ENCODE peak calls at places on chromosomes 4 and X, in nine cellular contexts. E is PC-3, V is uterus, G is IMR-90, Q is hepatocyte, L is ascending aorta, K is right cardiac atrium, S is left lung, R is breast epithelium. U is an unnamed sample.

GRCh38 chr4:3313556-3314228 is 20.9 kb downstream of the RGS12 start:
- DNase-seq in E (no peak), V (no peak), G (no peak), Q (no peak), L (no peak), K (peak; percentile 35), S (no peak), R (no peak), U (peak; percentile 48)

GRCh38 chrX:18617351-18617750 is 54.6 kb downstream of the RS1 start:
- DNase-seq in E (peak; percentile 89), V (no peak), G (peak; percentile 76), Q (peak; percentile 65), L (no peak), K (no peak), S (no peak), R (no peak), U (no peak)

GRCh38 chr4:77170926-77171325 is 13.9 kb downstream of the CCNG2 start:
- DNase-seq in E (no peak), V (no peak), G (no peak), Q (no peak), L (no peak), K (no peak), S (no peak), R (no peak), U (no peak)

GRCh38 chrX:28498658-28499057 is 88.6 kb upstream of the IL1RAPL1 start:
- DNase-seq in E (peak; percentile 45), V (no peak), G (peak; percentile 47), Q (peak; percentile 7), L (no peak), K (no peak), S (no peak), R (no peak), U (no peak)

GRCh38 chr4:36348403-36348938 is 67.1 kb downstream of the DTHD1 start:
- DNase-seq in E (no peak), V (no peak), G (no peak), Q (peak; percentile 21), L (no peak), K (no peak), S (no peak), R (no peak), U (no peak)

GRCh38 chr4:112168719-112169500 is 23.7 kb downstream of the FAM241A start:
- DNase-seq in E (no peak), V (no peak), G (no peak), Q (no peak), L (no peak), K (no peak), S (no peak), R (no peak), U (no peak)

GRCh38 chrX:109629310-109629709 is 4.3 kb upstream of the KCNE5 start:
- DNase-seq in E (no peak), V (no peak), G (no peak), Q (peak; percentile 19), L (no peak), K (no peak), S (no peak), R (no peak), U (no peak)

GRCh38 chrX:147550217-147550616 is 361.5 kb upstream of the FMR1 start:
- DNase-seq in E (peak; percentile 11), V (no peak), G (no peak), Q (peak; percentile 36), L (no peak), K (no peak), S (no peak), R (no peak), U (no peak)

GRCh38 chr4:169443748-169444147 is 168.6 kb downstream of the NEK1 start:
- DNase-seq in E (no peak), V (no peak), G (no peak), Q (no peak), L (no peak), K (no peak), S (no peak), R (no peak), U (no peak)

GRCh38 chr4:76993787-76994641 is 44.5 kb downstream of the SEPTIN11 start:
- DNase-seq in E (no peak), V (no peak), G (no peak), Q (no peak), L (no peak), K (no peak), S (no peak), R (no peak), U (no peak)

GRCh38 chr4:37454263-37454800 is 209.8 kb downstream of the NWD2 start:
- DNase-seq in E (no peak), V (no peak), G (no peak), Q (no peak), L (no peak), K (no peak), S (no peak), R (no peak), U (no peak)

GRCh38 chrX:150694738-150695410 is 1.7 kb downstream of the MTMR1 start:
- DNase-seq in E (no peak), V (no peak), G (no peak), Q (no peak), L (no peak), K (no peak), S (no peak), R (no peak), U (no peak)

GRCh38 chr4:95091272-95091671 is 333.5 kb downstream of the BMPR1B start:
- DNase-seq in E (no peak), V (no peak), G (peak; percentile 38), Q (no peak), L (no peak), K (no peak), S (no peak), R (no peak), U (no peak)

GRCh38 chr4:180598281-180598680 is 1644.9 kb upstream of the TENM3 start:
- DNase-seq in E (no peak), V (no peak), G (no peak), Q (peak; percentile 42), L (no peak), K (no peak), S (no peak), R (no peak), U (no peak)

GRCh38 chr4:43330288-43330687 is 437.8 kb downstream of the GRXCR1 start:
- DNase-seq in E (peak; percentile 88), V (no peak), G (peak; percentile 75), Q (no peak), L (no peak), K (no peak), S (no peak), R (no peak), U (no peak)

DNA sequence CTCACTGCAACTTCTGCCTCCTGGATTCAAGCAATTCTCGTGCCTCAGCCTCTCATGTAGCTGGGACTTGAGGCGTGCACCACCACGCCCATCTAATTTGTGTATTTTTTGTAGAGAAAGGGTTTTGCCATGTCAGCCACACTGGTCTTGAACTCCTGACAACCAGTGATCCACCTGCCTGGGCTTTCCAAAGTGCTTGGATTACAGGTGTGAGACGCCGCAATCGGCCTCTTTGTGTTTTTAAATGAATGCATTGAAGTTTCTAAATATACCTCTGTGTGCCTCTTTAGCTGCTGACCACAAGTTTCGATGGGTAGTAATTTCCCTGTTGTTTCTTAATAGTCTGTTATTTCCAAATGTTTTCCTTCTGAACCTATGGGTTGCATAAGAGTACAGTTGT is 765.3 kb upstream of the GRIA3 start:
- DNase-seq in E (no peak), V (no peak), G (no peak), Q (no peak), L (no peak), K (no peak), S (no peak), R (no peak), U (no peak)
- H3K27ac ChIP-seq in E (no peak overlapping the region), V (no peak overlapping the region), G (no peak overlapping the region), Q (no peak overlapping the region), L (no peak overlapping the region), K (no peak overlapping the region), S (no peak overlapping the region), R (no peak overlapping the region), U (no peak overlapping the region)

DNA sequence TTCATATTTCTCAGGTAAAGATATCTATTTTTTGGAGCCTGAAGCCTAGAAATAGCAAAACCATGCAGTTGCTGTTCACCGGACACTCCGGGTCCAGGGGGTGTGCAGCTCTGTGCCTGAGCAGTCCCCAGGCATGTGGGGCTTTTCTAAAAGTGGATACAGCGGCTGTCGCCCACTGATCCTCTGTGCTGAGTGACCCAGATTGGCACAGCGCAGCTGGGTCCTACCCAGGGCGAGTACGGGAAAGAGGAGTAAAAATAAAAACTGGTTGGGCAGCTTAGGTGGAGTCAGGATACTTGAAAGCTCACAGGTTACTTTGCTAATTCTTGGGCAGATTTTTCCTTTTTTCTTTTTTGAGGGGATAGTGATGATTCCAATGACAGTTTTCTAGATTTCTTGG is 118.8 kb downstream of the UCHL1 start:
- DNase-seq in E (peak; percentile 27), V (no peak), G (no peak), Q (no peak), L (no peak), K (no peak), S (no peak), R (no peak), U (no peak)
- H3K4me3 ChIP-seq in E (no peak overlapping the region), V (no peak overlapping the region), G (no peak overlapping the region), Q (no peak overlapping the region), L (no peak overlapping the region), K (no peak overlapping the region), S (no peak overlapping the region), R (no peak overlapping the region), U (no peak overlapping the region)

DNA sequence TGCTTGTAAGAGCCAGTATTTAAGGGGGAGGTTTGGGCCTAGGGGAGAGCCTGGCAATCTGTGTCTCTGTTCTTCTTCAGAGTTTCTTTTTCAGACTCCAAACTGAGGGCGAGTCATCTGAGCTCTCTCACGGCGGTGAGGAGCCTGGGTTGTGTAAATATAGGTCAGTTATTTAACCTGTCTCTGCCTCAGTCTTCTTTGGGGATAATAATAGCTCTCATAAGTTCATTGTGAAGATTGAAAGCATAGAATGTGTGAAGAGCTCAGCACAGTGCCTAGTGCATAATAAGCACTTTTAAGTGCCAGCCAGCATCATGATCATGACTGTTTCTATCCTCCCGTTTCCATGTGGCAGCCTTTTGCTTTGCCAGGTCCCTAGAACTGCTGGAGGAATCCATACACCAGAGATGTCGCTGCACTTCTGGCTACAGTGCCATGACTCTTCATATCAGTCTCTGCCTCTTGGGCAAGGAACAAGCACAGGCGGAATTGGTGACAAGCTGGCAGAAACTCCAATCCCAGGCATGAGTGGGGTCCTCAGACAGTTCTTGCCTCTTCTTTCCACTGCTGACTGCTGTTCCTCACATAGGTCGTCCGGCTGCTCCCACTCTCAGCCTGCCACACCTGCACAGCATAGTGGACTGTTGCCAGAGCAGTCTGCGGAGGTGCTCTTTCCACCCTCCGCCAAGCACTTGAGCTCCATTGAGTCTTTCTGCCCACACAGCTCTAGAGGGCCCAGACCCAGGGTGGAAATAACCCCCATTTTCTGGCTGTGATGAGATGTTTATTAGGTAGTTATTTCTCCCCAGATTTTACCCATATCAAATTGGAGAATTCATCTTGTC is 103.7 kb upstream of the MAML3 start:
- DNase-seq in E (peak; percentile 15), V (no peak), G (peak; percentile 72), Q (peak; percentile 22), L (no peak), K (no peak), S (no peak), R (no peak), U (no peak)
- H3K27ac ChIP-seq in E (no peak overlapping the region), V (peak overlapping the region; percentile 97), G (peak overlapping the region; percentile 38), Q (peak overlapping the region; percentile 85), L (no peak overlapping the region), K (peak overlapping the region; percentile 19), S (no peak overlapping the region), R (no peak overlapping the region), U (no peak overlapping the region)

DNA sequence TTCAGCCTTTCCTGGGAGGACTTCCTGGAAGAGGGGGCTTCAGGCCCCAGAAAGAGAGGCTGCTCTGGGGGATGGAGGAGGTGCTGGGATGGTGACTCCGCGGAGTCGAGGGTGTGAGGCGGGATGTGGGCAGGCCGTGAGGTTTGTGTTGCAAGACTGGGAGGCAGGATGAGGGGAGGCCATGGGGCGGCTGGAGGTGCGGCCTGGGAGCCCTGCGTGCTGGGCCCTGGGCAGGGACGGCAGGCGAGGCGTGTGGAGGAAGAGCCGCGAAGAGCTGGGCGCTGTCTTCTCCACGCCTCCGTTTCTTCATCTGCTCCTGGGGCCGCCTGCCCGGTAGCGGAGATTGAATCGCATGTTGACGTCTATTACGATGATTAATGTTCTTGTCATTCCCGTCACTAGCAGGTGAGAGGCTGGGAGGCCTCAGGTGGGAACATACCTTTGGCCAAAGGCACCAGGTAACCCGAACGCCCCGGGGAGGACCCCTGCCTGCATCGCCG is 854 bp upstream of the FGFRL1 start:
- DNase-seq in E (peak; percentile 79), V (peak; percentile 73), G (peak; percentile 68), Q (peak; percentile 85), L (peak; percentile 34), K (peak; percentile 88), S (peak; percentile 91), R (no peak), U (peak; percentile 84)
- H3K4me3 ChIP-seq in E (peak overlapping the region; percentile 71), V (peak overlapping the region; percentile 40), G (peak overlapping the region; percentile 42), Q (peak overlapping the region; percentile 79), L (peak overlapping the region; percentile 89), K (peak overlapping the region; percentile 84), S (peak overlapping the region; percentile 56), R (peak overlapping the region; percentile 47), U (peak overlapping the region; percentile 66)